ENCODE peak calls at places on chromosomes 11 and 22, in nine cellular contexts. Q is CD8-positive, alpha-beta T cell; S is endodermal cell; H is uterus; Y is fibroblast of villous mesenchyme; V is fibroblast of mammary gland; C is CD4-positive, alpha-beta T cell; P is left lung; E is psoas muscle. A is an unnamed sample.

GRCh38 chr22:30565341-30565740 is 9.1 kb downstream of the GAL3ST1 start:
- DNase-seq in Q (no peak), S (no peak), H (no peak), Y (peak), V (peak), C (no peak), P (no peak), E (no peak), A (no peak)

GRCh38 chr11:95138448-95138847 is 48.8 kb downstream of the ENDOD1 start:
- DNase-seq in Q (no peak), S (no peak), H (no peak), Y (peak), V (peak), C (no peak), P (no peak), E (no peak), A (peak)

GRCh38 chr11:122398167-122398566 is 257.4 kb upstream of the UBASH3B start:
- DNase-seq in Q (no peak), S (no peak), H (no peak), Y (no peak), V (peak), C (no peak), P (no peak), E (no peak), A (no peak)

GRCh38 chr11:114133548-114134329 is 74.2 kb downstream of the ZBTB16 start:
- DNase-seq in Q (no peak), S (peak), H (peak), Y (no peak), V (peak), C (no peak), P (no peak), E (no peak), A (no peak)

GRCh38 chr11:35583126-35583525 is 35.1 kb upstream of the FJX1 start:
- DNase-seq in Q (no peak), S (no peak), H (no peak), Y (peak), V (peak), C (no peak), P (no peak), E (no peak), A (no peak)

GRCh38 chr11:93444671-93445073 is 98.5 kb downstream of the SMCO4 start:
- DNase-seq in Q (no peak), S (peak), H (no peak), Y (peak), V (peak), C (no peak), P (no peak), E (no peak), A (no peak)

GRCh38 chr11:111347002-111347722 is 31.9 kb downstream of the POU2AF1 start:
- DNase-seq in Q (no peak), S (peak), H (peak), Y (peak), V (peak), C (no peak), P (no peak), E (peak), A (no peak)

GRCh38 chr11:2888266-2888968 is 2.8 kb upstream of the CDKN1C start:
- DNase-seq in Q (peak), S (peak), H (peak), Y (peak), V (peak), C (peak), P (peak), E (peak), A (peak)

GRCh38 chr11:68002943-68003845 is 703 bp downstream of the UNC93B1 start:
- DNase-seq in Q (peak), S (peak), H (no peak), Y (no peak), V (no peak), C (peak), P (peak), E (no peak), A (peak)

GRCh38 chr11:76564400-76564799 is 106.1 kb downstream of the LRRC32 start:
- DNase-seq in Q (no peak), S (no peak), H (no peak), Y (no peak), V (no peak), C (no peak), P (no peak), E (no peak), A (no peak)
- TF ChIP-seq CTCF in Q (no peak), S (no peak), H (no peak), Y (no peak), V (no peak), C (no peak), P (no peak), E (no peak), A (no peak)

DNA sequence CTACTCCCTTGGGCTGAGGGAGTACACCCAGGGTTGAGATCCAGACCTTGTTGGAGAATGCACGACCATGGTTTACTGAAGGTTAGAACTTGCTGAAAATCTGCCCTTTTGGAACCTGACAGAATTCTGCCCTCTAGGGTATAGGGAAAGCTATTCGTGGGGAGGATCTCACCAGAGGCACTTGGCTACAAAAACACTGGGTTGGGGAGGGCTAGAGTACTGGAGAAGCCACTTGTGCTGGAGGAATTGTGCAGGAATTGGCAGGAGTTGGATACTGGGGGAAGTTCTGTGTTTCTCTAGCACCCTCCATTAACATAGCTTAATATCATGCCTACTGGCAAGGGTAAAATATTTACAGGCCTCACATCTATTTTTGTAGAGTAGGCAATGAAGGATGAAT is 55.8 kb downstream of the PPME1 start:
- DNase-seq in Q (no peak), S (peak), H (no peak), Y (no peak), V (no peak), C (no peak), P (no peak), E (no peak), A (no peak)
- TF ChIP-seq CTCF in Q (no peak), S (peak), H (no peak), Y (no peak), V (no peak), C (no peak), P (no peak), E (no peak), A (no peak)

GRCh38 chr11:64268687-64269379 is 15.6 kb downstream of the BAD start:
- DNase-seq in Q (no peak), S (peak), H (peak), Y (peak), V (peak), C (no peak), P (peak), E (peak), A (no peak)

GRCh38 chr11:64275031-64275800 is 9.2 kb downstream of the BAD start:
- DNase-seq in Q (no peak), S (no peak), H (no peak), Y (no peak), V (no peak), C (no peak), P (no peak), E (no peak), A (no peak)

GRCh38 chr11:64268028-64268686 is 16.3 kb downstream of the BAD start:
- DNase-seq in Q (no peak), S (no peak), H (no peak), Y (no peak), V (no peak), C (no peak), P (no peak), E (no peak), A (no peak)

GRCh38 chr11:64269380-64270234 is 14.9 kb downstream of the BAD start:
- DNase-seq in Q (peak), S (peak), H (peak), Y (peak), V (peak), C (peak), P (peak), E (peak), A (peak)

DNA sequence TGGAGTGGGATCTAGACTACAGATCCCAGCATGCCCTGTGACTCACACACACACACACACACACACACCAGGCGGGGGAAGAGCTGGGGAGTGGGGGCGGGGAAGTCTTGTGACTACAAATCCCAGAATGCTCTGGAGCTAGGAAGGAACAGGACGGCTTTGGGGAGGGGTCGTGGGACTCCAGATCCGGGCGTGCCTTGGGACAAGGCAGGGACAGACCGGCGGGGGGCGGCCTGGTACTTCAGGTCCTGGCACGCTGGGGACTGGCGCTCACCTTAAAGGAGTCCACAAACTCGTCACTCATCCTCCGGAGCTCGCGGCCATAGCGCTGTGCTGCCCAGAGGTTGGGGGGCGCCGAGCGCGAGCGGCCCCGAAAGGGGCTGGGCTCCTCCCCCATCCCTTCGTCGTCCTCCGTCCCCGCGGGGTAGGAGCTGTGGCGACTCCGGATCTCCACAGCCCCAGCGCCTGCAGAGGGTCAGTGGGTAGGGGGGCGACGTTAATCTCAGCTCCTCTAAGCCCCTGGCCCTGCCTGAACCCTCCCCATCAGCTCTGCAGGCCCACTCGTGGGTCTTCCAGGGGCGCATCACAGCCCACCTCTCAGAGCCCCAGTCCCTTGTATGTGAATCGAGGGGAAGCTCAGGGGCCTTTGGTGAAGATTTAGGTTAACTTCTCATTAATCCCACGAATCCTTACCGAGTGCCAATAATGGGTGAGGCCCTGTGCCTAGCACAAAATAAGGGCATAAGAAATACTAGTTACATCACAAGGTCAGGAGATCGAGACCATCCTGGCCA is 12.9 kb downstream of the BAD start:
- DNase-seq in Q (peak), S (peak), H (peak), Y (peak), V (peak), C (peak), P (peak), E (peak), A (peak)
- TF ChIP-seq CTCF in Q (no peak), S (peak), H (peak), Y (no peak), V (no peak), C (no peak), P (peak), E (no peak), A (no peak)

GRCh38 chr11:43515090-43515489 is 156.4 kb downstream of the TTC17 start:
- DNase-seq in Q (no peak), S (peak), H (no peak), Y (no peak), V (no peak), C (no peak), P (no peak), E (no peak), A (no peak)
- TF ChIP-seq CTCF in Q (no peak), S (peak), H (no peak), Y (peak), V (peak), C (no peak), P (no peak), E (no peak), A (no peak)

GRCh38 chr11:115869780-115870431 is 365.7 kb upstream of the CADM1 start:
- DNase-seq in Q (no peak), S (peak), H (no peak), Y (peak), V (no peak), C (no peak), P (no peak), E (no peak), A (peak)
- TF ChIP-seq CTCF in Q (no peak), S (peak), H (no peak), Y (no peak), V (no peak), C (no peak), P (peak), E (peak), A (peak)

GRCh38 chr11:10302294-10302743 is 2.6 kb upstream of the ADM start:
- DNase-seq in Q (no peak), S (peak), H (no peak), Y (no peak), V (no peak), C (no peak), P (peak), E (no peak), A (no peak)

GRCh38 chr11:10294289-10294953 is 402 bp upstream of the SBF2 start:
- DNase-seq in Q (no peak), S (peak), H (peak), Y (peak), V (peak), C (no peak), P (peak), E (peak), A (peak)

GRCh38 chr11:10295056-10295901 is 1.3 kb upstream of the SBF2 start:
- DNase-seq in Q (no peak), S (no peak), H (no peak), Y (no peak), V (no peak), C (no peak), P (no peak), E (no peak), A (no peak)

GRCh38 chr11:10301656-10302293 is 3.1 kb upstream of the ADM start:
- DNase-seq in Q (no peak), S (no peak), H (no peak), Y (peak), V (peak), C (no peak), P (no peak), E (no peak), A (no peak)

GRCh38 chr11:10298342-10298741 is 4.3 kb upstream of the SBF2 start:
- DNase-seq in Q (no peak), S (no peak), H (no peak), Y (peak), V (peak), C (peak), P (no peak), E (no peak), A (peak)
- TF ChIP-seq CTCF in Q (peak), S (peak), H (no peak), Y (peak), V (peak), C (no peak), P (no peak), E (no peak), A (no peak)

DNA sequence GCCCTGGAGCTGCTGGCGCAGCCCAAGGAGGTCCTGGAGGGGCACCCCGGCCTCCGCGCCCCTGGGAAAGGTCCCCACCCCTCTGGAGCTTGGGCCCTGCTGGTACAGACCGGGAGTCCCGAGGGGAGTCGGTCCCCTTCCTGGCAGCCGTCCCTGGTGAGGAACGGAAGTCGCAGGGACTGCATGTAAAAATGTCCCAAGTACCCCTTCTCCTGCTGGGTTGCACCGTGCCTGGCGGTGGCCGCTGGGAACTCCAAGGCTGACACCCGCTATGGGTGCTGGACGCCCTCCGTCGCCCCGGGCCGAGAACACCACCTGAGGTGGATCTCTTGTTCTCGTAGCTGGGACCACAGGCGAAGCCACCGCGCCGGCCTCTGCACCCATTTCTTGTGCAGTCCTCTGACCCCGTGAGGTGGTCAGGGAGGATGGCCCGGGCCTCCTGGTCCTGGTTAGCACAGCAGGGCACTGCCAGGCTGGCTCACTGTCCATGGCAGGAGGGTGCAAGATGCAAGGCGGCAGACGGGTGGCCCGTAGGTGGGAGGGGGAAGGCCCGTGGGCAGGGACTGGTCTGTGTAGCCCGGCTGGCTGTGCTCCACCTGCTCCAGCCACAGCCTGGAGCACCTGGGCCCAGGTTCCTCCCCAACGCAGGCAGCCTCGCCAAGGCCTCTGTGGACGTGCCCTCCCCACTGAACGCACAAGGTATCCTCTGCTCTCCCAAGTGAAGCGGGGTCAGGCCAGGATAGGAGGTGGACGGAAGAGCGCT is 165.2 kb downstream of the IGLL1 start:
- DNase-seq in Q (no peak), S (no peak), H (no peak), Y (no peak), V (no peak), C (no peak), P (no peak), E (no peak), A (no peak)
- TF ChIP-seq CTCF in Q (no peak), S (no peak), H (no peak), Y (no peak), V (no peak), C (no peak), P (no peak), E (no peak), A (no peak)

DNA sequence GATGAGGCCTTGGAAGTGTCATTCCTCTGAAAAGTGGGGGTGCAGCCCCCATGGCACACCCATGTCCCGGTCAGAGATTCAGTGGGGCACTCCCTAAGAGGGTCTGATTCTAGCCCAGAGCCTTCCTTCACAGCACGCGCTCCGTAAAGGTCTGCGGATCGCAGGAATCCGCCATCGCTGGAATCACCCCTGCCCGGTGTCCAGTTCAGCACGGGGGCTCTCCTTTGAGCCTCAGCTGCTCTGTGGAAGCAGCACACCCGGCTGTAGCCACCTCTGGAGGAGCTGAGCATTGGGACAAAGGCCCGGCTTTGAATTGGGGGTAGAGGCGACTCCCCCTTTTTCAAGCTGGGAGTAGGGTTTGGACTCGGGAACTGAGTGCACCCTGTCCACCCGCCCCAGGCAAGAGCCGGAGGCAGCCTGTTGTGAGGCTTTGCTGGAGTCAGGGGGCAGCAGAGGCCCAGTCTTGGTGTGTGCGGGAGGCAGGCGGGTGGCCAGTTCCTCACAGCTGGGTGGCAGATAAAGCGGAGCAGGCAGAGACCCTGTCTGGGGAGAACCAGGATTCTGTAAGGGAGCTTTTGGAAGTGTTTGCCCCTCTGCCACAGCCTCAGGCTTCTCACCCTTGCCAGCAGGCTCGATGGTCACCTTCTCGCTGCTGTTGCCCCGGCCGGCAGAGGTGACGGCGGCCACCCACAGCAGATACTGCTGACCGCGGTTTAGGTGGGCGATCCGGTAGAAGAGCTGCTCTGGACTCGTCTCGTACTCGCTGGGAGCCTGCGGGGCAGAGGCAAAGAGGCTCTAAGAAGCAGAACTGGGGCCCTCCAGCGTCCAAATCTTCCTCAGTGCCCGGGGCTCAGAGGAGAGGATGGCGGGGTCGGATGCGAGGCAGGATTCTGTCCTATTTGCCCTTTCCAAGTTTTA is 115.9 kb downstream of the CEP164 start:
- DNase-seq in Q (no peak), S (peak), H (no peak), Y (peak), V (peak), C (no peak), P (no peak), E (no peak), A (peak)
- TF ChIP-seq CTCF in Q (no peak), S (peak), H (peak), Y (peak), V (peak), C (no peak), P (peak), E (peak), A (peak)

GRCh38 chr11:57356179-57356757 is 18.1 kb downstream of the P2RX3 start:
- DNase-seq in Q (no peak), S (no peak), H (no peak), Y (no peak), V (no peak), C (no peak), P (no peak), E (no peak), A (no peak)

GRCh38 chr11:57354699-57355098 is 16.5 kb downstream of the P2RX3 start:
- DNase-seq in Q (no peak), S (no peak), H (no peak), Y (no peak), V (no peak), C (no peak), P (no peak), E (no peak), A (no peak)

GRCh38 chr11:57349491-57350274 is 11.5 kb downstream of the P2RX3 start:
- DNase-seq in Q (peak), S (peak), H (peak), Y (peak), V (peak), C (peak), P (peak), E (peak), A (peak)

GRCh38 chr11:57353461-57354251 is 15.5 kb downstream of the P2RX3 start:
- DNase-seq in Q (no peak), S (no peak), H (no peak), Y (no peak), V (no peak), C (no peak), P (no peak), E (no peak), A (no peak)

GRCh38 chr11:57353024-57353423 is 14.9 kb downstream of the P2RX3 start:
- DNase-seq in Q (no peak), S (no peak), H (no peak), Y (no peak), V (no peak), C (no peak), P (no peak), E (no peak), A (no peak)
- TF ChIP-seq CTCF in Q (no peak), S (no peak), H (no peak), Y (no peak), V (no peak), C (no peak), P (no peak), E (no peak), A (no peak)

A was measured in GM20000.